ENCODE peak calls at places on chromosomes 7 and 10, in ten cellular contexts. P, A, G, D, I, Z, X, Q, T and V are unnamed samples.

GRCh38 chr10:126375926-126376554 is 12.2 kb downstream of the ADAM12 start:
- DNase-seq in X (no peak), A (no peak), T (no peak), G (no peak), Q (no peak), Z (no peak), I (no peak), P (no peak), D (no peak), V (no peak)

GRCh38 chr10:26540601-26541000 is 102.5 kb downstream of the APBB1IP start:
- DNase-seq in Z (peak), D (peak), A (no peak), I (no peak), G (no peak), P (no peak), Q (no peak), T (no peak), X (no peak), V (no peak)

GRCh38 chr10:131736321-131736980 is 164.4 kb upstream of the PPP2R2D start:
- DNase-seq in I (no peak), Q (no peak), Z (no peak), P (peak), X (peak), D (no peak), A (no peak), G (no peak), T (no peak), V (peak)

GRCh38 chr7:144830024-144830785 is 5.6 kb downstream of the TPK1 start:
- DNase-seq in G (no peak), A (no peak), T (no peak), I (no peak), P (no peak), Z (no peak), Q (no peak), X (no peak), D (no peak), V (no peak)

GRCh38 chr7:129950191-129950940 is 2.4 kb downstream of the UBE2H start:
- DNase-seq in T (no peak), Q (no peak), G (no peak), X (no peak), D (no peak), A (no peak), P (no peak), I (no peak), Z (peak), V (no peak)

GRCh38 chr10:107631876-107632275 is 467.4 kb upstream of the SORCS1 start:
- DNase-seq in A (no peak), T (no peak), D (no peak), P (no peak), G (no peak), X (no peak), I (no peak), Q (no peak), Z (no peak), V (no peak)

GRCh38 chr10:24670964-24671670 is 52.6 kb downstream of the ARHGAP21 start:
- DNase-seq in Q (no peak), A (no peak), G (no peak), T (no peak), P (no peak), X (no peak), Z (no peak), D (no peak), I (no peak), V (no peak)

GRCh38 chr7:130937830-130938229 is 203.8 kb upstream of the KLF14 start:
- DNase-seq in G (no peak), Z (no peak), T (no peak), I (no peak), X (no peak), D (no peak), Q (no peak), A (no peak), P (no peak), V (no peak)

GRCh38 chr7:46975493-46975892 is 606.4 kb downstream of the TNS3 start:
- DNase-seq in P (no peak), Z (no peak), X (no peak), T (no peak), G (no peak), I (no peak), Q (no peak), D (no peak), A (no peak), V (no peak)

GRCh38 chr10:68879628-68880027 is 21.5 kb upstream of the DDX50 start:
- DNase-seq in Z (no peak), P (no peak), I (no peak), X (no peak), D (no peak), A (no peak), T (no peak), Q (no peak), G (no peak), V (no peak)

GRCh38 chr7:107592361-107593024 is 12.4 kb downstream of the BCAP29 start:
- DNase-seq in Q (no peak), I (no peak), A (no peak), Z (no peak), P (no peak), D (no peak), G (no peak), X (no peak), T (no peak), V (no peak)

GRCh38 chr7:158470336-158470735 is 117.3 kb downstream of the PTPRN2 start:
- DNase-seq in P (no peak), G (no peak), A (no peak), I (no peak), Z (no peak), D (no peak), X (no peak), T (no peak), Q (no peak), V (no peak)

GRCh38 chr7:92925876-92926696 is 89.7 kb upstream of the CDK6 start:
- DNase-seq in X (no peak), Q (no peak), D (no peak), A (no peak), P (no peak), G (no peak), T (no peak), Z (peak), I (no peak), V (no peak)

GRCh38 chr7:142303650-142304049 is 45.8 kb upstream of the PRSS58 start:
- DNase-seq in T (no peak), D (peak), Q (no peak), I (no peak), X (no peak), G (no peak), A (no peak), P (no peak), Z (no peak), V (no peak)

GRCh38 chr7:6365451-6365850 is 82.3 kb downstream of the DAGLB start:
- DNase-seq in D (no peak), X (no peak), Z (no peak), Q (no peak), A (no peak), P (no peak), I (no peak), G (no peak), T (no peak), V (no peak)

GRCh38 chr10:102449321-102450123 is 1.8 kb downstream of the C10orf95 start:
- DNase-seq in Z (no peak), I (peak), X (peak), D (peak), A (peak), T (peak), P (no peak), Q (no peak), G (peak), V (no peak)